ENCODE peak calls at places on chromosome X, in ten cellular contexts. D is breast epithelium, U is ovary, Y is heart left ventricle, W is spleen, A is tibial nerve, T is IMR-90, B is A549, L is transverse colon, N is testis. Z is an unnamed sample. For H3K4me1, the result is how much of the 10 kb centered on the place peaks cover.

GRCh38 chrX:150731795-150732194 is 38.6 kb downstream of the MTMR1 start:
- DNase-seq in W (no peak), Y (peak), T (peak), B (no peak), L (no peak), D (no peak), N (no peak), U (no peak), A (no peak), Z (no peak)

GRCh38 chrX:1477801-1478458 is 25.2 kb upstream of the ASMTL start:
- DNase-seq in N (no peak), U (no peak), T (no peak), L (no peak), D (no peak), Y (no peak), B (no peak), W (peak), A (no peak), Z (no peak)

GRCh38 chrX:18931972-18932371 is 51.9 kb downstream of the PHKA2 start:
- DNase-seq in Y (no peak), N (no peak), D (no peak), B (peak), W (no peak), T (peak), U (no peak), A (no peak), L (no peak), Z (no peak)

GRCh38 chrX:101442095-101442494 is 34.1 kb downstream of the HNRNPH2 start:
- DNase-seq in Y (no peak), N (no peak), B (no peak), A (no peak), U (no peak), W (no peak), T (no peak), D (no peak), L (no peak), Z (peak)

GRCh38 chrX:42375080-42375479 is 402.9 kb downstream of the PPP1R2C start:
- DNase-seq in T (no peak), N (no peak), U (no peak), L (no peak), Y (no peak), A (no peak), D (no peak), B (no peak), W (no peak), Z (no peak)

GRCh38 chrX:150610446-150610845 is 42.0 kb downstream of the MTM1 start:
- DNase-seq in N (no peak), L (no peak), A (no peak), W (no peak), Y (no peak), D (no peak), U (no peak), T (no peak), B (no peak), Z (no peak)

GRCh38 chrX:130144509-130144908 is 21.1 kb downstream of the AIFM1 start:
- DNase-seq in L (no peak), B (no peak), A (no peak), U (no peak), N (no peak), Y (no peak), T (peak), D (no peak), W (no peak), Z (no peak)

GRCh38 chrX:32966956-32967355 is 244.4 kb downstream of the DMD start:
- DNase-seq in U (no peak), L (no peak), A (no peak), T (no peak), D (no peak), B (no peak), N (no peak), Y (no peak), W (no peak), Z (no peak)

GRCh38 chrX:13899607-13900006 is 82.7 kb upstream of the GPM6B start:
- DNase-seq in A (no peak), Y (peak), W (no peak), D (no peak), U (no peak), B (peak), T (peak), L (no peak), N (no peak), Z (peak)

GRCh38 chrX:15151267-15152196 is 118.4 kb downstream of the ASB9 start:
- DNase-seq in B (no peak), A (no peak), D (no peak), N (no peak), W (no peak), L (no peak), Y (no peak), T (no peak), U (no peak), Z (no peak)

GRCh38 chrX:109839694-109840358 is 106.8 kb upstream of the ACSL4 start:
- DNase-seq in L (no peak), W (no peak), D (no peak), U (no peak), B (peak), Y (peak), A (no peak), T (no peak), N (no peak), Z (no peak)

GRCh38 chrX:65671286-65671685 is 3.8 kb downstream of the MSN start:
- DNase-seq in B (no peak), W (no peak), Y (no peak), N (no peak), D (no peak), T (no peak), A (no peak), U (no peak), L (no peak), Z (no peak)
- H3K4me1 ChIP-seq in B (half or more), W (half or more), Y (half or more), N (under half), D (under half), T (under half), A (half or more), U (under half), L (under half), Z (half or more)

DNA sequence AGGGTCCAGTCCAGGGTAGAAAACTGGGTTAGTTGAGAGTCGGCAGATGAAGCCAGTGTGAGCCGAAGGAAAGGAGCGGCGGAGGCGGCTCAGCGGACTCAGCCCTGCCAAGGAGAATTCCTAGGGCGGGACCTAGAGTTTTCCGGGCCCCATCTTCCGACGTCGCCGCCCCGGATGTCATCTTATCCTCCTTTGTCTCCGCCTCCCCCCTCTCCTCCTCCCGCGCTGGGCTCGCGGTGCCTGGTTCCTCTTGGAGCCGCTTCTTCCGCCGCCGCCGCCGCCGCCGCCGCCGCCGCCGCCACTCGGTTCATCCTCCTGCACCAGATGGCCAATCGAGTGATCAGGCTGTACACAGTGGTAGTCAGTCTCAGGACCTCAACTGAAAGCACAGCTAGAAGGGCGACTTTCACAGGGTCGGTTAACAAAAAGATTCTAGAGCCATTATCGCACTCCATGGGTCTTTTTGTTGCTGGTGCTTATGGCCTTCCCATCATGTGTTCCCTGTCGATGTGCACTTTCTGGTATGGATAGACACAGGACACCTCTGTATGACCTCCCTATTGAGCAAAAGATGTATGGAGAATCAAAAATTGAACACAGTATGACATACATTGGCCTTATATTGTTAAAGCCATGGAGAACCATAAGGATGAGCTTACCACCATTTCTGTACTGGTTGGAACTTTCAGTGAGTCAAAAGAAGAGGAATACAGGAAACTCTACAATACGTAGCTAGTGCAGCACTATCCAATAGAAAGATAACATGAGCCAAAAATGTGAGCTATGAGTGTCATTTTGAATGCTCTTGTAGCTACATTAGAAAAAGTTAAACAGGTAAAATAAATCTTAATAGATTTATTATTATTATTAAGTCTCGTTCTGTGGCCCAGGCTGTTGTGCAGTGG is 32.4 kb upstream of the THOC2 start:
- DNase-seq in T (peak), L (peak), A (peak), Y (peak), D (peak), W (peak), U (peak), N (peak), B (peak), Z (peak)
- H3K4me3 ChIP-seq in T (peak), L (peak), A (peak), Y (peak), D (peak), W (peak), U (peak), N (peak), B (peak), Z (peak)

GRCh38 chrX:40078489-40079288 is 19.1 kb downstream of the BCOR start:
- DNase-seq in L (no peak), Y (no peak), T (no peak), N (no peak), B (no peak), A (no peak), W (no peak), U (no peak), D (no peak), Z (no peak)
- TF ChIP-seq POLR2A in L (no peak), Y (no peak), T (no peak), N (no peak), B (no peak), A (no peak), W (no peak), U (no peak), D (no peak), Z (no peak)

DNA sequence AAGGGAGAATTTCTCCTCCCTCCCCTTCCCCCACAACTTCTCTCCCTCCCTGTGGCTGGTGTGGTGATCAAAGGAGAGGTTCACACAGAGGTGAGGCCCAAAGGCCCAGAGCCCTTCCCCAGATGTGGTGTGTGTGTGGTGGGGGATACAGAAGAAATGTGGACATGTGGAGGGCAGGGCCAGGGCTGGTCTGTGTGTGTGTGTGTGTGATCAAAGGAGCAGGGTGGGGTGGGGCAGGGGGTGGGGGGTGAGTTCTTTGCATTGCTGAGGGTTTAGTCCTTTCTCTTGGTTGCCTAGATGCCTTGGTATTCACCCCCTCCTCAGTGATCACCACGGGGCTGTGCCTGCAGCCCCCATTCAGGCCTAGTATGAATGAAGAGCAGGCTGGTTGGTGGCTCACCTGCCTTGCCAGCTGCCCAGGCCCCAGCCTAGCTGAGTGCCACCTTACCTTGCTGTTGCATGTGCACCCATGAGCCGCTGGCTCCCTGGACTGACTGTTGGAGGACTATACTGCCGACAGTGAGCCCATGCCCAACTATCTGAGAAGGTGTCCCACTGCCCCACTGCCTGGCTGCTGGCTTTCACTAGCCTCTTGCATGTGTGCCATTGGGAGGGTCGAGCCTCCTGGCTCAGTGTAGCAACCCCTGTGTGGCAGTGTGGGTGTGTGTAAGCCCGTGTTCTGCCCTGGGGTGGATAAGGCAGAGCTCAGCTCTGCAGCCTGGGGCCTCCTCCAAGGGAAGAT is 101.9 kb downstream of the EFNB1 start:
- DNase-seq in Y (no peak), B (no peak), T (no peak), N (no peak), D (no peak), W (peak), A (no peak), U (no peak), L (no peak), Z (no peak)
- H3K4me1 ChIP-seq in Y (under half), B (under half), T (under half), N (under half), D (under half), W (under half), A (under half), U (under half), L (under half), Z (under half)

GRCh38 chrX:137428777-137429564 is 137.0 kb upstream of the ZIC3 start:
- DNase-seq in N (no peak), T (no peak), A (no peak), B (no peak), W (no peak), Y (no peak), U (no peak), L (no peak), D (no peak), Z (no peak)
- H3K4me3 ChIP-seq in N (peak), T (no peak), A (peak), B (no peak), W (peak), Y (peak), U (no peak), L (no peak), D (peak), Z (no peak)

DNA sequence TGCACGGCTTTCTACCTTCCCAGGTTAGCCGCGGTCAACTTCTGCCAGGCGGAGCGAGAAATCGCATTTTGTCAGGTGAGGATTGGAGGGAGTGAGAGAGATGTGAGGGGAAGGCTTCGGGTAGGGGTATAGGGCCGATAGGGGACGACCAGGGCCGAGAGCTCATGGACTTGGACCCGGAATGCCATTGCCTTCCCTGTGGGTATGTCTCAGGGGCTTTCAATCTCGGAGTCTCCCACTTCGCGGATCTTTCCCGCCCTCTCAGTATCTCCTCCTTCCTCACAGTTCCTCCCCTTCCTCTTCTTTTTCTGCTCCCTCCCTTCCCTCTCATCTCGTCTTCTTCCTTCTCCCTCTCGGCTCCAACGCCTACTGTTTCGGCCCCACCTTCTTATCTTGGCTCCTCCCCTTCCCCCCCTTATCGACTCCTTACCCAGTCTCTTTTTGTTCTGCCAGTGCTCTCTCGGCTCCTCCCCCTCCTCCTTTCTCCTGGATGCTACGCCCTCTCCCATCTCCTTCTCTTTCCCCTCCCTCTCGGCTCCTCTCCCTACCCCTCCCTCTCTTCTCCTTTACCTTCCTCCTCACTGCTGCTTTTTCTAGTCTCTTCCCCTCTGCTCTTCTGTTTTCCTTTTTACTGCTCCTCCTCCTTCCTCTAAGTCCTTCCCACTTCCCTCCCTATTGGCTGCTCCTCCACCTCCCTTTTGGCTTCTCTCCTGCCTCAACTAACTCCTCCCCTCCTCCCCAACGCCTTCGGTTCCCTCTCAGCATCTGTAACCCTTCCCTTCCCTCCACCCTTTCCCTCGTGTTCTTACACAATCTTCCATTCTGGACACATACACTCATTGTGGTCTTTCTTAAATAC is 29.4 kb upstream of the RBMX start:
- DNase-seq in Y (peak), W (no peak), L (peak), D (peak), U (peak), B (peak), T (peak), A (peak), N (peak), Z (peak)
- TF ChIP-seq POLR2A in Y (no peak), W (no peak), L (peak), D (no peak), U (peak), B (peak), T (no peak), A (no peak), N (no peak), Z (no peak)

DNA sequence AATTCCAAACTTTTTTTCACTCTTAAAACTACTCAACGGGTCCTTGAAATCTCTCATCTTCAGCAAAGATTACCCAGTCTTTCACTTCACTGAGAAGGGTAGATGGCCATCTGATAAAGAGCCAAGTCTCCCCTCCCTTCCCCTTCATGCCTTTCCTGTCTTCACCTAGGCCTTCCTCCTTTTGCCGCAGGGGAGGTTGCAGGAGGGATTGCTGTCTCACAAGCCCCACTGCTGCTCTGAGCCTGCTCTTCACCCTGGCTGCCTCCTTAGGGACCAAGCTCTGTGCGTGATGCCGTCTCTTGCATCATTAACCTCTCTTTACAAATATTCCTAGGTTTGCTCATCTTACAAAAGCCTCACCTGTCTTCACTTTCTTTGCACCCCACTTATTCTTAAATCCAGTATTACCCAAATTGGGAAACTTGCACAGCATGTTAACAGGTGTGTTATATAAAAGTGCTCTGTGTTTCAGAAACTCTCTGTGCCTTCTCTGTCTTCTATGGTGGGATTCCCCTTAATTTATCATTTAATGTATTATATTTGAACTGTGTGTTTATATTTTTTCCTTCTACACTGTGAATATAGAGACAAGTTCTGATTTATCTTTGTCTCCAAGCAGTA is 3.8 kb downstream of the ZFX start:
- DNase-seq in L (no peak), Y (no peak), W (no peak), T (no peak), D (no peak), U (no peak), N (peak), B (peak), A (no peak), Z (no peak)
- H3K4me1 ChIP-seq in L (under half), Y (half or more), W (half or more), T (under half), D (under half), U (under half), N (under half), B (half or more), A (half or more), Z (under half)

GRCh38 chrX:17656556-17656955 is 80.7 kb upstream of the SCML1 start:
- DNase-seq in T (no peak), U (no peak), A (no peak), N (no peak), B (no peak), Y (no peak), W (no peak), D (no peak), L (no peak), Z (no peak)
- H3K4me3 ChIP-seq in T (no peak), U (no peak), A (peak), N (no peak), B (no peak), Y (no peak), W (no peak), D (no peak), L (no peak), Z (no peak)

DNA sequence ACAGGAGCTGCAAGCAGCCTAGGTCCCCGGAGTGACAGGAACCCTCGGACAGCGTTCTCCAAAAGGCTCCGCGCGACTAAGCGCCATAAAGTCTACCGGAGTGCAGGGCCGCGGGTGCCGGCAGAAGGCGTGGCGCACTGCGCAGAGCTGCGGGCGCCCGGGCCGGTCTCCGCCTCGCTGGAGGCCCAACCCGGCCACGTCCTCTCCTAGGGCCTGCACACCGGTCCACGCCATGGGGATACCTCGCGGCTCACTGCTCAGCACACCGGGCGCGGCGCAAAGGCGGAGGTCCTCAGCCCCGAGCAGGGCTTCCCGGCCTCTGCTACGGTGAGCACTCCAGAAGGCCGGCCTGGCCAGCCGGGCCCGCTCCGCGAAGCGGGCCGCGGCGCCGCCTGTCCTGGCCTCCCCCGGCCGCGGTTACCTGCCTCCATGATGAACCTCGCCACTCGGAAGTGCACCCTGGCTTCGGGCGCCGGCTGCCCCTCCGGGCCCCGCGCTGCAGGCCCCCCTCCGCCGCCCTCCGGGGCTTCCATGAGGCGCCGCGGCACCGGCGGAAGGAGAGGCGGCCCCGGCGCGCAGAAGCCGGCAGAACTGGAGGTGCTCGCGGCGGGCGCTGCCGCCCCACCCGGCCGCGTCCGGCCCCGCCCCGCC is at the start of gene CCNQ:
- DNase-seq in B (peak), D (no peak), L (peak), N (no peak), A (no peak), W (peak), T (peak), U (no peak), Y (no peak), Z (peak)
- TF ChIP-seq POLR2A in B (peak), D (no peak), L (peak), N (no peak), A (no peak), W (no peak), T (peak), U (no peak), Y (no peak), Z (peak)

Z was measured in adrenal gland.